ENCODE peak calls at places on chromosomes 16 and 17, in four cellular contexts. Y, I, L and Q are unnamed samples.

GRCh38 chr17:7885357-7886226 is 3.0 kb upstream of the CHD3 start:
- DNase-seq in Y (peak), L (peak), I (no peak), Q (no peak)

GRCh38 chr17:10295728-10296343 is 77.0 kb downstream of the MYH13 start:
- DNase-seq in Y (peak), I (peak), L (peak), Q (peak)

GRCh38 chr17:29948460-29949185 is 7.2 kb downstream of the EFCAB5 start:
- DNase-seq in Y (no peak), L (no peak), I (no peak), Q (no peak)

GRCh38 chr16:49023095-49023494 is 258.5 kb downstream of the CBLN1 start:
- DNase-seq in I (no peak), L (no peak), Y (no peak), Q (no peak)

GRCh38 chr16:50252874-50253510 is 13.4 kb upstream of the ADCY7 start:
- DNase-seq in Y (no peak), L (no peak), I (no peak), Q (no peak)

GRCh38 chr17:59387351-59388069 is 56.1 kb downstream of the YPEL2 start:
- DNase-seq in I (no peak), Y (no peak), L (no peak), Q (no peak)

GRCh38 chr17:76276461-76277299 is 11.5 kb downstream of the UBALD2 start:
- DNase-seq in Y (no peak), L (no peak), I (no peak), Q (no peak)

GRCh38 chr17:63039899-63040602 is 74.0 kb downstream of the TANC2 start:
- DNase-seq in L (no peak), I (no peak), Y (peak), Q (no peak)

GRCh38 chr17:81980752-81981239 is 3.4 kb downstream of the ASPSCR1 start:
- DNase-seq in Y (no peak), I (no peak), L (no peak), Q (no peak)

GRCh38 chr17:78796134-78796900 is 14.2 kb upstream of the CYTH1 start:
- DNase-seq in L (no peak), I (no peak), Y (no peak), Q (no peak)

GRCh38 chr16:29995911-29996772 is at the start of gene INO80E:
- DNase-seq in L (peak), I (peak), Y (peak), Q (peak)

GRCh38 chr17:49977463-49978389 is 8.7 kb downstream of the DLX4 start:
- DNase-seq in I (no peak), Y (no peak), L (no peak), Q (no peak)

GRCh38 chr17:54111576-54111975 is 288.8 kb downstream of the KIF2B start:
- DNase-seq in Y (no peak), I (no peak), L (no peak), Q (no peak)

GRCh38 chr17:27430882-27431491 is 25.3 kb upstream of the KSR1 start:
- DNase-seq in L (peak), I (peak), Y (peak), Q (no peak)

GRCh38 chr17:80365983-80366382 is 49.0 kb upstream of the ENDOV start:
- DNase-seq in L (no peak), I (no peak), Y (no peak), Q (no peak)

GRCh38 chr17:49932131-49932723 is 36.8 kb upstream of the DLX4 start:
- DNase-seq in I (no peak), L (no peak), Y (no peak), Q (no peak)

GRCh38 chr16:57541754-57542435 is 548 bp upstream of the ADGRG5 start:
- DNase-seq in I (no peak), L (no peak), Y (no peak), Q (no peak)

GRCh38 chr17:7634384-7634783 is 4.4 kb downstream of the SHBG start:
- DNase-seq in Y (peak), I (no peak), L (peak), Q (no peak)

GRCh38 chr17:38379448-38379847 is 27.8 kb downstream of the SOCS7 start:
- DNase-seq in I (no peak), L (no peak), Y (no peak), Q (no peak)

GRCh38 chr17:78981010-78981888 is 1.5 kb upstream of the LGALS3BP start:
- DNase-seq in Y (no peak), I (no peak), L (no peak), Q (no peak)

GRCh38 chr17:56678249-56679144 is 85.0 kb downstream of the NOG start:
- DNase-seq in L (no peak), I (no peak), Y (no peak), Q (no peak)

GRCh38 chr17:9054146-9054545 is 32.8 kb downstream of the NTN1 start:
- DNase-seq in Y (no peak), L (no peak), I (no peak), Q (no peak)

GRCh38 chr17:80260791-80261158 is at the start of gene RNF213:
- DNase-seq in L (peak), I (no peak), Y (no peak), Q (no peak)

GRCh38 chr16:75250809-75251279 is 580 bp downstream of the BCAR1 start:
- DNase-seq in L (peak), I (peak), Y (no peak), Q (no peak)

GRCh38 chr16:75110637-75111513 is 5.7 kb downstream of the LDHD start:
- DNase-seq in Y (peak), L (peak), I (peak), Q (peak)

GRCh38 chr17:18217412-18218015 is 7.9 kb upstream of the LLGL1 start:
- DNase-seq in Y (peak), I (peak), L (peak), Q (peak)

GRCh38 chr17:18208092-18208491 is 17.3 kb upstream of the LLGL1 start:
- DNase-seq in Y (no peak), L (no peak), I (no peak), Q (no peak)

GRCh38 chr17:18219016-18219415 is 6.4 kb upstream of the LLGL1 start:
- DNase-seq in Y (no peak), L (no peak), I (no peak), Q (no peak)

DNA sequence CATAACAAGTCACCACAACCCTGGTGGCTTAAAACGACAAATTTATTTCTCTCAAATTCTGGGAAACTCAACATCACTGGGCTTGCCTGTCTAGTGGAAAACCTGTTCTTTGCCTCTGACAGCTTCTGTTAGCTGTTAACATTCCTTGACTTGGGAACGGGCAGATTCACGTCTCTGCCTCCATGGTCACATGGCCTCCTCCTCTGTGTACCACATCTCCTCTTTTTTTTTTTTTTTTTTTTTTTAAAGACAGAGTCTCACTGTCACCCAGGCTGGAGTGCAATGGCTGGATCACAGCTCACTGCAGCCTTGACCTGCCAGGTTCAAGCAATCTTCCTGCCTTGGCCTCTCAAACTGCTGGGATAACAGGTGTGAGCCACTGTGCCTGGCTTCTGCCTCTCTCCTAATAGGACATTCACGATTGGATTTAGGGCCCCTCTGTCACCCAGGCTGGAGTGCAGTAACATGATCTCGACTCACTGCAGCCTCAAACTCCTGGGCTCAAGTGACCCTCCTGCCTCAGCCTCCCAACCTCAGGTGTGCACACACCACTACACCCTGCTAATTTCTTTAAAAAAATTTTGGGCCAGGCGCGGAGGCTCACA is 11.7 kb upstream of the LLGL1 start:
- DNase-seq in L (no peak), Y (no peak), I (no peak), Q (no peak)
- TF ChIP-seq POLR2AphosphoS2 in L (no peak), Y (no peak), I (no peak), Q (no peak)

GRCh38 chr17:60743812-60744211 is 66.2 kb downstream of the BCAS3 start:
- DNase-seq in I (no peak), Y (no peak), L (no peak), Q (no peak)
- TF ChIP-seq BHLHE40 in I (no peak), Y (no peak), L (no peak), Q (no peak)

DNA sequence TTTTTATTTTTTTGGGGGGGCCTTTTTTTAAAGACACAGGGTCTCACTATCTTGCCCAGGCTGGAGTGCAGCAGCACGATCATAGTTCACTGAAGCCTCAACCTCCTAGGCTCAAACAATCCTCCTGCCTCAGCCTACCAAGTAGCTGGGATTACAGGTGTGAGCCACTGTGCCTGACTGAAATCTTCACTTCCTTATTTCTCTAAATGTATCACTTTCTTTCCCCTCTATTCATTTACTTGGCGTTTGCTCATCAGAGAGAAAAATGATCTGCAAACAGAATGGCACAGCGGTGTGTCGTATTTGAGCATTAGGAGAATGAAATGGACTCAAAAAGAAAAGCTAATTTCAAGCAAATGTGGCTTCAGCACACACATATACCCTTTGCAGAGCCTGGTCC is 44.3 kb upstream of the CDH5 start:
- DNase-seq in I (no peak), L (no peak), Y (no peak), Q (no peak)
- TF ChIP-seq POLR2AphosphoS2 in I (no peak), L (no peak), Y (no peak), Q (no peak)

GRCh38 chr16:79801550-79802090 is 201.1 kb upstream of the MAF start:
- DNase-seq in I (no peak), Y (no peak), L (no peak), Q (no peak)
- TF ChIP-seq BHLHE40 in I (no peak), Y (no peak), L (no peak), Q (no peak)

DNA sequence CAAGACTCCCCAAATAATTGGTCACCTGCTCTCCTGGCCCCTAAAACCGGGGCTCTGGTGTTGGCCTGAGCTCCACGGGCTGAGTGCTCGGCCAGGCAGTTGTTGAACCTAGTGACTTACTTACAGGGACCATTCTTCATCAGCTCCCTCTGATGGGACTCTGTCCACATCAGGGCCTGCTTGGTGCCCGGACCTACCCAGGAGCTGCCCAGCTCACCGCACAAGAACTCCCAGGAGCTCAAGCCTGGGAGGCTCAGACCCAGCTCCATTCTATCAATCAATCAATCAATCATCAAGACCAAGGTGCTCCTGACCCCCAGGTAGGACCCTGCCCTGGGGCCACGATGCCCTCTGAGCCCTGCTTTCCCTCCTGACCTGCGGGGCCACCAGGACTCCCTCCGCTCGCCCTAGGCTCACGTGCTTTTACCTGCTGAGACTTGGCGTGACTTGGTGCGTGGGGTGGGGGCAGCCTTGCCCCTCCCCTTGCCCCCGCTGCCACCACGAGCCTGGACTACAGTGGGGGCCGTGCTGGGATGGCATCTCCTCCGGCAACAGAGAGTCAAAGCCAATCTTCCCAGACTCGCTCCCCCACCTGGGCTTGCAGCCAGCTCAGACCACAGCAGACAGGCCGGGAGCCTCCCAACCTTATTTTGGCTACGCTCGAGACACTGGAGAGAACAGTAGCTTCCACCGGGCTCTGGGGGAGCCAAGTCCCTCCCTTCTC is 15.7 kb downstream of the IL34 start:
- DNase-seq in L (no peak), Y (no peak), I (no peak), Q (no peak)
- TF ChIP-seq POLR2AphosphoS2 in L (no peak), Y (no peak), I (peak), Q (no peak)

GRCh38 chr17:44123356-44124117 is at the start of gene HDAC5:
- DNase-seq in L (peak), I (peak), Y (peak), Q (peak)

GRCh38 chr17:44121206-44121605 is 2.2 kb downstream of the HDAC5 start:
- DNase-seq in I (no peak), Y (no peak), L (no peak), Q (no peak)

GRCh38 chr17:44121997-44122824 is 1.2 kb downstream of the HDAC5 start:
- DNase-seq in Y (no peak), L (no peak), I (no peak), Q (no peak)

GRCh38 chr17:44124118-44124438 is 637 bp upstream of the HDAC5 start:
- DNase-seq in I (no peak), Y (no peak), L (no peak), Q (no peak)

DNA sequence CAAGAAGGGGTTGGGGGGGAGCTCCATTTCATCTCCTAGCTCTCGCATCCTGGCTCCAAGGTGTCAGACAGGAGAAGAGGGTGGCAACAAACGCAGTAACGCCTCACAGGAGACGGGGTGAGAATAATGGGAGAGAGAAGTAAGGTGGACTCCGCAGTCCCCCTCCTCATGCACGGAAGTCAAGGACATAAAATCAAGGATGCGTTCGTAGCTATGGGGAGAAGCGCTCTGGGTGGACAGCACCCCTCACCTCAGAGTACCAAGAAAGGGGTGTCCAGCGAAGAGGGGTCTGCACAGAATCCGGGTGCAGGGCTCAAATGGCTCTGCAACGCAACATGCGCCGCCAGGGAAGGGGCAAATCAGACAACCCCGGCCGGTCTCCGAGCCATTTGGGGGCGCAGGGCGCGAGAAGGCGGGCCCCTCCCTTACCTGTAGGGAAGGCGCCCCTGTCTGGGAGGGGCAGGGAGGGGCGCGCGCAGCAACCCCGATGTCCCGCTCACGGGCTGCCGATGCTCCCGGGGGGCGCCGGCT is 551 bp downstream of the HDAC5 start:
- DNase-seq in Y (no peak), I (no peak), L (no peak), Q (no peak)
- TF ChIP-seq BHLHE40 in Y (no peak), I (no peak), L (no peak), Q (no peak)

GRCh38 chr17:69105907-69106730 is 35.6 kb downstream of the ABCA6 start:
- DNase-seq in Y (no peak), I (no peak), L (no peak), Q (no peak)

DNA sequence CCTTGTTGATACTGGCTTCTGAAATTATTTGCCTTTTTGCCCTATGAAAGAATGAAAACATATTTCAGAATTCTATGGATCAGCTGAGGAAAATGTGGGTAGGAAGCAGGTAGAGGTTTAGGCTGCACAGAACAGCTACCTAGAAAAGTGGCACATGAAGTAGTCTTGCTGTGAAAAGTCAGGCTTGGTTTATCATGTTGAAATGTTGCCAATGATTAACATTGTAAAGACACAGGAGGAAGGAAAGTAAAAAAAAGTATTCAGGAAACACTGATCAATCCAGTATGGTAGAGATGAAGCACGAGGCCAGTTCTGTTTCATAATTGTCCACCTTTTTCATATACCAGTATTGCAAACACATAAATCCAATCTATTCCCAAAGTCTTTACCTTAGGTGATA is 29.9 kb downstream of the ABCA6 start:
- DNase-seq in I (no peak), L (no peak), Y (no peak), Q (no peak)
- TF ChIP-seq POLR2AphosphoS2 in I (no peak), L (no peak), Y (no peak), Q (no peak)

GRCh38 chr16:67482260-67482924 is 955 bp downstream of the AGRP start:
- DNase-seq in Y (no peak), L (no peak), I (no peak), Q (no peak)

GRCh38 chr16:67483731-67484525 is 581 bp upstream of the AGRP start:
- DNase-seq in Y (no peak), I (no peak), L (no peak), Q (no peak)

GRCh38 chr16:67480833-67481560 is at the start of gene ATP6V0D1:
- DNase-seq in I (peak), L (peak), Y (peak), Q (peak)

GRCh38 chr16:67481561-67482259 is 753 bp upstream of the ATP6V0D1 start:
- DNase-seq in I (peak), Y (no peak), L (no peak), Q (no peak)

DNA sequence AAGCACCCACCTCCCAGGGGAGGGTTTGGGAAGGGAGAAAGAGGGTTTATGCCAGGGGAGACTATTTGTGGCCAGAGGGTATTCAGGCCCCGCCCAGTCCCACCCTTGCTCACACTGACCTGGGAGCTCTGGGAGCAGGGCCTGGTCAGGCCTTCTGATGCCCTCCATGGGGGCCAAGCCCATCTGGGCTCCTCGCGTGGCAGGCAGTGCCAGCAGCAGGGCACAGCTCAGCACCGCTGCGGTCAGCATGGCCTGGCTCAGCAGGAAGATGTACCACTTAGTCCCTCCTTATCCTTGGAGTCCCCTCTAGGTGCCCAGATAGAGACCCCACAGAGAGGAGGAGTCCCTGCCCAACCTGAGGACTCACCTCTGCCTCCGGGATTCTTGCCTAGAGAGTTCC is at the start of gene AGRP:
- DNase-seq in Y (no peak), L (no peak), I (no peak), Q (no peak)
- TF ChIP-seq BHLHE40 in Y (no peak), L (no peak), I (no peak), Q (no peak)

GRCh38 chr17:31092475-31093064 is 2.2 kb upstream of the NF1 start:
- DNase-seq in Y (peak), I (no peak), L (no peak), Q (no peak)

GRCh38 chr17:31096106-31096436 is 1.3 kb downstream of the NF1 start:
- DNase-seq in Y (no peak), L (peak), I (no peak), Q (no peak)

GRCh38 chr17:31094600-31095238 is at the start of gene NF1:
- DNase-seq in L (peak), I (peak), Y (peak), Q (peak)

GRCh38 chr17:31093866-31094599 is 744 bp upstream of the NF1 start:
- DNase-seq in L (no peak), I (peak), Y (no peak), Q (no peak)

DNA sequence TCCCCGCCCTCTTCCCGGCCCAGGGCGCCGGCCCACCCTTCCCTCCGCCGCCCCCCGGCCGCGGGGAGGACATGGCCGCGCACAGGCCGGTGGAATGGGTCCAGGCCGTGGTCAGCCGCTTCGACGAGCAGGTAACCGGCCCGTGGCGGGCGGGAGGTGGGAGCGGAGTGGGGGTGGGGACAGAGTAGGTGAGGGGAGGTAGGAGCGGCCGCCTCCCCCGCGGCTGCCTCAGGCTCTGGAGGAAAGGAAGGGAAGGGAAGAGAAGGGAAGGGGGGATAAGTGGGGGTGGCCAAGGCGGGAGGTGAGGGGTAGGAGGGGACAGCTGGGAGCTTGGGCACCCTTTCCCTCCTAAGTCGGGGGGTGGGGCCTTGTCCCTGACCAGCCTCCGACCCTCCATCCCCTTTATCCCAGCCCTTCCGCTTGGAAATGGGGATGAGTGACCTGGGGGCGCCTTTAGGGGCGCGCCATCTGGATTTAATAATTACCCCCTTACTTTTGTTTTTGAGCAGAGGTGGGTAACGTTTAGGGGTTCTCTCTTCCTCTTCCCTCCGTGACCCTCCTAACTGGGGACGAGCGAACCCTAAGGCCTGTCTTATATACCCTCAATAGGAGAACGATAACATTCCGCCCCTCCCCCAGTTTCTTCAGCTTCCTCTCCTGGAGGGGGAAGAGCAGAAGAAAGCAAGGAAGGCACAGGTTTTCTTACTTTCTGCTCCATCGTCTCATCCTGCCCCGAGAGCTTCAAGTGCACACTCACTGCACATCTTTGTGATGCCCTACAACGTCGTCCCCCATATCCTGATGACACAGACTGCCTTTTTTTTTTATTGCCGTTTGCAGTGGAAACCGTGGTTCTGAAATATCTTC is 695 bp downstream of the NF1 start:
- DNase-seq in Y (peak), L (peak), I (peak), Q (no peak)
- TF ChIP-seq POLR2AphosphoS2 in Y (no peak), L (no peak), I (no peak), Q (no peak)